ENCODE peak calls at places on chromosomes 5 and 9, in eight cellular contexts. H is T-helper 1 cell; E is cardiac fibroblast; D is CD4-positive, alpha-beta T cell; Q is WTC11; P is iris pigment epithelial cell; B is astrocyte of the hippocampus; T is globus pallidus. S is an unnamed sample.

GRCh38 chr5:53151713-53152458 is 42.3 kb upstream of the MOCS2 start:
- DNase-seq in H (no peak), P (peak; percentile 91), B (peak; percentile 95), T (no peak), Q (no peak), D (no peak), E (peak; percentile 84), S (peak; percentile 77)

GRCh38 chr9:4048441-4048840 is 251.4 kb downstream of the GLIS3 start:
- DNase-seq in H (no peak), P (peak; percentile 41), D (no peak), T (peak; percentile 43), B (peak; percentile 28), E (peak; percentile 58), Q (no peak), S (no peak)

GRCh38 chr5:1277781-1278180 is 17.1 kb downstream of the TERT start:
- DNase-seq in D (no peak), Q (no peak), T (no peak), E (no peak), B (no peak), H (no peak), P (no peak), S (no peak)

GRCh38 chr5:33690736-33691135 is 201.1 kb downstream of the ADAMTS12 start:
- DNase-seq in T (no peak), P (peak; percentile 95), B (peak; percentile 82), H (no peak), D (no peak), E (peak; percentile 70), Q (no peak), S (peak; percentile 93)

GRCh38 chr9:135187365-135187764 is 99.9 kb downstream of the OLFM1 start:
- DNase-seq in E (no peak), Q (no peak), B (no peak), H (no peak), P (no peak), T (no peak), D (no peak), S (no peak)

GRCh38 chr9:94139672-94140417 is 55.6 kb downstream of the PTPDC1 start:
- DNase-seq in Q (no peak), E (peak; percentile 98), P (peak; percentile 98), B (peak; percentile 97), D (no peak), T (no peak), H (no peak), S (peak; percentile 92)

GRCh38 chr5:6715271-6715670 is 2.0 kb downstream of the TENT4A start:
- DNase-seq in E (no peak), H (no peak), D (no peak), T (no peak), B (no peak), Q (no peak), P (no peak), S (no peak)

GRCh38 chr5:179265529-179266290 is 79.6 kb downstream of the ADAMTS2 start:
- DNase-seq in H (no peak), D (no peak), E (peak; percentile 99), Q (peak; percentile 33), T (no peak), P (peak; percentile 98), B (peak; percentile 97), S (peak; percentile 99)

GRCh38 chr5:40046792-40047191 is 622.0 kb upstream of the DAB2 start:
- DNase-seq in D (no peak), P (peak; percentile 84), Q (no peak), H (no peak), E (peak; percentile 2), B (peak; percentile 27), T (no peak), S (peak; percentile 63)

GRCh38 chr5:18078157-18078556 is 443.9 kb downstream of the TAF11L14 start:
- DNase-seq in H (no peak), P (no peak), B (no peak), T (no peak), D (no peak), E (no peak), Q (no peak), S (no peak)

S was measured in skeletal muscle cell.